ENCODE peak calls at places on chromosomes 7 and 10, in six cellular contexts. V is body of pancreas, K is uterus, Z is fibroblast of lung, I is psoas muscle, A is A673. Q is an unnamed sample.

GRCh38 chr7:143002106-143002505 is 24.8 kb downstream of the OR9A2 start:
- DNase-seq in K (no peak), A (no peak), Z (no peak), V (no peak), I (no peak), Q (no peak)

GRCh38 chr7:12839508-12840153 is 152.2 kb downstream of the ARL4A start:
- DNase-seq in I (no peak), Z (no peak), A (peak), K (no peak), V (peak), Q (no peak)

GRCh38 chr7:106952658-106953231 is 87.7 kb downstream of the PIK3CG start:
- DNase-seq in A (no peak), V (peak), K (no peak), I (no peak), Z (no peak), Q (peak)

GRCh38 chr10:114304017-114304565 is 65.0 kb downstream of the VWA2 start:
- DNase-seq in K (peak), I (peak), Z (peak), A (peak), V (peak), Q (peak)

GRCh38 chr10:132448248-132448731 is 51.3 kb downstream of the PWWP2B start:
- DNase-seq in V (peak), Z (no peak), I (peak), A (peak), K (peak), Q (peak)

GRCh38 chr7:94303736-94304135 is 91.0 kb upstream of the COL1A2 start:
- DNase-seq in K (peak), I (no peak), Z (peak), A (peak), V (peak), Q (no peak)

GRCh38 chr7:77321300-77321699 is 94.8 kb downstream of the GSAP start:
- DNase-seq in Z (no peak), K (no peak), A (no peak), I (no peak), V (no peak), Q (no peak)

GRCh38 chr7:49346200-49346899 is 422.0 kb downstream of the CDC14C start:
- DNase-seq in A (no peak), V (no peak), K (no peak), Z (no peak), I (no peak), Q (no peak)

GRCh38 chr10:100896876-100897461 is 15.8 kb upstream of the SLF2 start:
- DNase-seq in Z (no peak), I (no peak), V (no peak), A (no peak), K (no peak), Q (no peak)

GRCh38 chr7:82044497-82045080 is 274.7 kb upstream of the HGF start:
- DNase-seq in A (peak), K (peak), Z (peak), V (peak), I (no peak), Q (no peak)

GRCh38 chr7:116776610-116777289 is 85.6 kb upstream of the CAPZA2 start:
- DNase-seq in I (no peak), Z (peak), A (peak), K (no peak), V (peak), Q (no peak)

GRCh38 chr10:43177588-43177987 is 39.3 kb downstream of the CSGALNACT2 start:
- DNase-seq in Z (no peak), K (no peak), I (no peak), V (no peak), A (no peak), Q (no peak)

GRCh38 chr10:100508691-100509150 is 10.9 kb downstream of the SEC31B start:
- DNase-seq in I (no peak), Z (peak), A (peak), V (peak), K (no peak), Q (no peak)

GRCh38 chr7:45695249-45695995 is 121.3 kb downstream of the ADCY1 start:
- DNase-seq in A (no peak), K (no peak), I (no peak), V (no peak), Z (no peak), Q (peak)

GRCh38 chr10:127524869-127525268 is 24.2 kb upstream of the NPS start:
- DNase-seq in I (no peak), V (no peak), A (peak), Z (no peak), K (no peak), Q (no peak)

GRCh38 chr10:124152139-124152780 is 58.9 kb upstream of the CHST15 start:
- DNase-seq in V (no peak), A (peak), Z (peak), K (no peak), I (peak), Q (peak)
- H3K4me3 ChIP-seq in V (no peak), A (no peak), Z (no peak), K (no peak), I (no peak), Q (no peak)

DNA sequence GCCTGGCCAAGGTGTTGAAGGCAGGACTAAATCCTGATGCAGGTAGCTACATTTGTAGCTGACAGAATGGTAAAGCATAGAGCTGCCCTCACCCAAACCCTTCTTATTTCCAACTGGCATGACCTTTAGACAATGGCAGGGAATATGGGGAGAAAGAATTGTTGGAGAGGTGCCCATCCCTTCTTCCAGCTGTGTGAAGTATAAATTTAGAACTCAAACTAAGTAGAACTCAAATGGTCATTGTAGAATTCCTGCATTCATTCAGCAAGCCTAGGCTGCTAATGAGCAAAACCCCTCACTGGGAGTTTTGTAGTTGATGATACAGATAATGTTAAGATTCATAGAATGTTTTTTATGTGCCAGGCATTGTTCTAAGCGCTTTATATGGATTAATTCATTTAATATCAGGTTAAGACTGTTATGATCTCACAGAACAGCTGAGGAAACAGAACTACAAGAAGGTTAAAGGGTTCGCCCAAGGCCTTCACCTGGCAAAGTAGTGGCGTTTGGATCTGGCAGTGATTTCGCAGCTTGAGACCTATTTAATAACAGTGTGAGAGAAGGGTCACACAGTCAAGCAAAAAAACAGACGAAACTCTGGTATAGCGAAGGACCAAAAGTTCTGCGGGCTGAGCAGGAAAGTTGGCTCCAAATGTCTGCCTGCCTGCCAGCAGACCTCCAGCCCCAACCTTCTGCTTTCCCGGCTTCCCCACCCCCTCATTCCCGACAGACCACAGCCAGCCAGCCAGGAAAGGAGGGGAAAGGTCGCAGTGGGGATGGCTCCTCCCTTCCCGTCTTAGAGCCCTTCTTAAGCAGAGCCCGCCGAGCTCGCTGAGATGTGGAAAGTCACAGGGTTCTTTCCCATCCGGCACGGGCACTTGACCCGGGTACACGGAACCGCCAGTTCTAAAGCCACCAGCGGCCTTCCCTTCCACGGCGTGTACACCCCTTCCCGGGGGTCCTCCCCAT is 1.6 kb upstream of the HILPDA start:
- DNase-seq in K (peak), Z (peak), A (no peak), V (peak), I (peak), Q (peak)
- H3K4me3 ChIP-seq in K (peak), Z (peak), A (no peak), V (no peak), I (peak), Q (no peak)

GRCh38 chr10:8297107-8297506 is 242.6 kb downstream of the GATA3 start:
- DNase-seq in I (no peak), Z (no peak), V (no peak), K (no peak), A (no peak), Q (no peak)
- H3K4me3 ChIP-seq in I (no peak), Z (no peak), V (no peak), K (no peak), A (no peak), Q (no peak)

GRCh38 chr10:129191848-129192247 is 275.2 kb upstream of the MGMT start:
- DNase-seq in I (peak), V (no peak), K (peak), A (no peak), Z (no peak), Q (no peak)

GRCh38 chr10:129192344-129193128 is 274.5 kb upstream of the MGMT start:
- DNase-seq in Z (no peak), I (peak), V (peak), K (peak), A (no peak), Q (peak)

GRCh38 chr10:129193148-129193547 is 273.9 kb upstream of the MGMT start:
- DNase-seq in V (no peak), K (no peak), I (peak), Z (no peak), A (peak), Q (no peak)
- H3K4me3 ChIP-seq in V (no peak), K (no peak), I (no peak), Z (no peak), A (no peak), Q (no peak)

GRCh38 chr7:155062431-155062830 is 7.7 kb upstream of the HTR5A start:
- DNase-seq in V (no peak), A (no peak), K (no peak), I (no peak), Z (no peak), Q (no peak)
- H3K4me3 ChIP-seq in V (no peak), A (no peak), K (no peak), I (no peak), Z (no peak), Q (no peak)

GRCh38 chr7:16397497-16398210 is 23.7 kb downstream of the CRPPA start:
- DNase-seq in K (no peak), V (no peak), A (no peak), I (no peak), Z (no peak), Q (no peak)
- H3K4me3 ChIP-seq in K (no peak), V (no peak), A (no peak), I (no peak), Z (no peak), Q (no peak)

DNA sequence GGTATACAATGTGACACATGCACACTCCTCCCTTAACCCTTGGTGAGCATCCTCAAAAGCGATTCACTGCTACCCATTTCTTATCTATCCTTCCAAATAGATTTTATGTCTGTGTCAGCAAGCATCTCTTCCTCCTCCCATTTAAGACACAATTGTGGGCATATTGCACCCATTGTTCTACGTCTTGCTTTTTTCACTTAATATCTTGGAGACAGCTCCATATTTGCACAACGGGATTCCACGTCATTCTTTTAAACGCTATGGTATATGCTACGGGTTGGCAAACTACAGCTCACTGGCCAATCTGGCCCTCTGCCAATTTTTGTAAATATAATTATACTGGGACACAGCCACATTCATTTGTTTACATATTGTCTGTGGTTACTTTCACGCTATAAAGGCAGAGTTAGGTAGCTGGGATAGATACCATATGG is 88.6 kb downstream of the RNF216 start:
- DNase-seq in A (no peak), I (no peak), K (no peak), V (no peak), Z (peak), Q (peak)
- H3K4me3 ChIP-seq in A (no peak), I (peak), K (peak), V (no peak), Z (peak), Q (no peak)

GRCh38 chr7:76155938-76156337 is 45.8 kb upstream of the SRRM3 start:
- DNase-seq in I (peak), V (peak), K (no peak), Z (peak), A (peak), Q (no peak)

GRCh38 chr7:76146374-76146773 is 55.3 kb upstream of the SRRM3 start:
- DNase-seq in A (no peak), K (no peak), V (no peak), Z (no peak), I (no peak), Q (no peak)

GRCh38 chr7:76151932-76152331 is 49.8 kb upstream of the SRRM3 start:
- DNase-seq in I (no peak), K (no peak), Z (no peak), A (no peak), V (no peak), Q (no peak)

GRCh38 chr7:76149847-76150691 is 51.6 kb upstream of the SRRM3 start:
- DNase-seq in I (no peak), A (no peak), Z (no peak), V (no peak), K (no peak), Q (peak)
- H3K4me3 ChIP-seq in I (peak), A (no peak), Z (no peak), V (no peak), K (no peak), Q (no peak)

GRCh38 chr10:19701427-19702052 is 114.7 kb upstream of the PLXDC2 start:
- DNase-seq in V (no peak), A (no peak), K (no peak), I (no peak), Z (no peak), Q (no peak)
- H3K4me3 ChIP-seq in V (no peak), A (no peak), K (no peak), I (no peak), Z (no peak), Q (no peak)